ENCODE peak calls at places on chromosome 14, in six cellular contexts. N is PC-3, K is nephron progenitor cell, U is tibial nerve, I is left ventricle myocardium inferior, R is fibroblast of mammary gland. O is an unnamed sample.

GRCh38 chr14:32724864-32725550 is 213.7 kb upstream of the NPAS3 start:
- DNase-seq in N (peak), K (no peak), U (no peak), I (no peak), R (peak), O (peak)

GRCh38 chr14:100416921-100417451 is 93.8 kb downstream of the SLC25A47 start:
- DNase-seq in N (peak), K (no peak), U (no peak), I (no peak), R (peak), O (peak)

GRCh38 chr14:64507376-64508156 is 3.0 kb downstream of the ZBTB1 start:
- DNase-seq in N (peak), K (no peak), U (no peak), I (no peak), R (peak), O (peak)

GRCh38 chr14:22588419-22589095 is 467 bp downstream of the DAD1 start:
- DNase-seq in N (no peak), K (no peak), U (no peak), I (no peak), R (no peak), O (no peak)

GRCh38 chr14:102591944-102592772 is at the start of gene RCOR1:
- DNase-seq in N (peak), K (peak), U (peak), I (peak), R (peak), O (peak)

GRCh38 chr14:106506901-106507305 is 980.5 kb downstream of the TMEM121 start:
- DNase-seq in N (no peak), K (no peak), U (no peak), I (no peak), R (no peak), O (no peak)

GRCh38 chr14:80586116-80586515 is 355.4 kb downstream of the CEP128 start:
- DNase-seq in N (no peak), K (no peak), U (no peak), I (no peak), R (no peak), O (no peak)

GRCh38 chr14:102360388-102360787 is 2.3 kb downstream of the CINP start:
- DNase-seq in N (no peak), K (no peak), U (no peak), I (no peak), R (no peak), O (no peak)

GRCh38 chr14:90058876-90059458 is 2.8 kb upstream of the KCNK13 start:
- DNase-seq in N (no peak), K (no peak), U (no peak), I (no peak), R (no peak), O (peak)

GRCh38 chr14:32906672-32907071 is 32.0 kb upstream of the NPAS3 start:
- DNase-seq in N (peak), K (no peak), U (no peak), I (no peak), R (no peak), O (no peak)

GRCh38 chr14:70901218-70901772 is 6.0 kb upstream of the PCNX1 start:
- DNase-seq in N (no peak), K (no peak), U (no peak), I (no peak), R (peak), O (no peak)
- TF ChIP-seq CTCF in N (no peak), K (no peak), U (no peak), I (no peak), R (no peak), O (no peak)

GRCh38 chr14:50040401-50040775 is 76.0 kb downstream of the VCPKMT start:
- DNase-seq in N (peak), K (no peak), U (no peak), I (no peak), R (peak), O (peak)
- TF ChIP-seq CTCF in N (no peak), K (no peak), U (no peak), I (no peak), R (no peak), O (no peak)

GRCh38 chr14:48693793-48694192 is 892.4 kb downstream of the RPS29 start:
- DNase-seq in N (no peak), K (no peak), U (no peak), I (no peak), R (no peak), O (no peak)

GRCh38 chr14:48686650-48687049 is 899.5 kb downstream of the RPS29 start:
- DNase-seq in N (no peak), K (no peak), U (no peak), I (no peak), R (no peak), O (no peak)

DNA sequence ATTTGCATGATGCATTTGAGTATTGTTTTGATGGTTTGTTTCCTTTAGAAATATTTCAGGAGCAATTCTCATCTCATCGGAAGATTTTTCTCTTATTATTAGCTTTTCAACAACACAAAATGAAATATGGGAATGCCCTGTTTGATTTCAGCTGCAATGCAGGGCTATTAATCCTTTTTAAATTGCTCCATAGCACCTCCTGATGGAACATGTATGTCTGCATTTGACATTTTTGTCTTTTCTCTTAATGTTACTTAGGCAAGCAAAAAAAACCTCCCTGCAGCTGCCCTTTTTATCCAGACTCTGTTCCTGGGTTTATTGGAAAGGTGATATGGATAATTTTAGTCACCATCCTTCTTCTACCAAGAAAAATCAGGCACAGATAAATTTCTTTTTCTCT is 895.8 kb downstream of the RPS29 start:
- DNase-seq in N (peak), K (no peak), U (no peak), I (no peak), R (no peak), O (peak)
- TF ChIP-seq CTCF in N (peak), K (peak), U (no peak), I (no peak), R (no peak), O (no peak)

GRCh38 chr14:97580923-97581495 is 783.8 kb downstream of the VRK1 start:
- DNase-seq in N (peak), K (peak), U (no peak), I (no peak), R (no peak), O (peak)

GRCh38 chr14:97578982-97579381 is 781.8 kb downstream of the VRK1 start:
- DNase-seq in N (no peak), K (no peak), U (no peak), I (no peak), R (no peak), O (no peak)

GRCh38 chr14:97584528-97584927 is 787.3 kb downstream of the VRK1 start:
- DNase-seq in N (no peak), K (no peak), U (no peak), I (no peak), R (no peak), O (peak)
- TF ChIP-seq CTCF in N (no peak), K (no peak), U (no peak), I (no peak), R (no peak), O (peak)

GRCh38 chr14:93743270-93744060 is 44.8 kb downstream of the PRIMA1 start:
- DNase-seq in N (no peak), K (no peak), U (no peak), I (no peak), R (no peak), O (no peak)

GRCh38 chr14:93744176-93744575 is 44.1 kb downstream of the PRIMA1 start:
- DNase-seq in N (no peak), K (no peak), U (no peak), I (no peak), R (no peak), O (no peak)

GRCh38 chr14:93744876-93745275 is 43.4 kb downstream of the PRIMA1 start:
- DNase-seq in N (no peak), K (no peak), U (no peak), I (no peak), R (no peak), O (no peak)

GRCh38 chr14:93741556-93742210 is 46.6 kb downstream of the PRIMA1 start:
- DNase-seq in N (no peak), K (no peak), U (no peak), I (no peak), R (no peak), O (no peak)

GRCh38 chr14:93742761-93743160 is 45.5 kb downstream of the PRIMA1 start:
- DNase-seq in N (no peak), K (no peak), U (no peak), I (peak), R (no peak), O (no peak)
- TF ChIP-seq CTCF in N (no peak), K (no peak), U (no peak), I (no peak), R (no peak), O (no peak)

DNA sequence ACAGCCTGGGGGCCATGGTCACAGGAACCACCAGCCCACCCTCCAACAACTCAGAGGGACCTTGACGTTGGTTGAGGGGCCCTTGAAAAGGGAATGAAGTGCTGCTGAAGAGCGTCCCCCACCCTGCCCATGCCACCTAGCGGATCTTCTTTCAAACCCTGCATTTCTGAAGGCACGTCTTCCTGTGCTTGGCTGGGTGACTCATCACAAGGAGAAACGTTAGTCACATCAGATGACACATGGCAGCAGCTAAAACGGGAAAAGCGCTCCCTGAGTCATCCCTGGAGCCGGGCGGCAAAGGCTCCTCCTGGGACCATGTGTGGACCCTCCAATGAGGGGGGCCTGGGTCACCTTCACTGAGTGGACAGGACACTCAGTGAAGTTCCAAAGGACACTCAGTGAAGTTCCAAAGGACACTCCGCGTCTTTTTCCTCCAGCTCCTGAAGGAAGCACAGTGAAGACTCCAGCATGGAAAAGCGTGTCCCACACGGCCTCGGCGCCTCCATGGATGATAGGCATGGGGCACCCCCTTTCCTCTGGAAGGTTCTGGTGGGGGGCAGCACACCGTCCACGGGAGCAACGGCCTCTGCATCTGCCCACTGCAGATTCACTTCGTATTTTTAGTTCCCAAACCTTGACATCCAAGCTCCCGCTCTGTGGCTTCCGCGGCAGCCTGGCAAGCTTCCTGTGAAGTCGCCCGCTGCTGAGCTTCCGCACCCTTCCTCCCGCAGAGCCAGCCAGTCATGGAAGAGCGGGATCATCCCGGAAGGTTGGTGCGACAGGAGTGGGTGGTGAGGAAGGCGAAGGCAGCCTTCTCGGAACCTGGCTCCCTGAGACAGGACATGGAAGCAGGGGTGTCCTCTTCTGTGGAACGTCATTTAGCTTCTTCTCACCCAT is 383.4 kb downstream of the VRK1 start:
- DNase-seq in N (peak), K (no peak), U (no peak), I (no peak), R (peak), O (peak)
- TF ChIP-seq CTCF in N (peak), K (no peak), U (no peak), I (no peak), R (peak), O (peak)